ENCODE peak calls at places on chromosomes 6 and 20, in eight cellular contexts. R, L, P, H, X, N, E and F are unnamed samples.

GRCh38 chr20:34445177-34446065 is 70.8 kb upstream of the DYNLRB1 start:
- DNase-seq in R (no peak), L (no peak), P (no peak), H (no peak), X (no peak), N (no peak), E (no peak), F (no peak)

GRCh38 chr6:96613291-96613999 is 50.5 kb downstream of the FHL5 start:
- DNase-seq in R (no peak), L (no peak), P (no peak), H (no peak), X (no peak), N (no peak), E (no peak), F (no peak)

GRCh38 chr6:131015630-131016263 is 47.3 kb downstream of the EPB41L2 start:
- DNase-seq in R (no peak), L (no peak), P (no peak), H (peak; percentile 83), X (peak; percentile 56), N (peak; percentile 81), E (no peak), F (peak; percentile 32)

GRCh38 chr6:52297433-52297832 is 12.9 kb upstream of the MCM3 start:
- DNase-seq in R (no peak), L (no peak), P (no peak), H (peak; percentile 13), X (no peak), N (no peak), E (no peak), F (no peak)

GRCh38 chr6:168075787-168076202 is 3.2 kb downstream of the FRMD1 start:
- DNase-seq in R (no peak), L (no peak), P (no peak), H (no peak), X (no peak), N (no peak), E (no peak), F (no peak)

GRCh38 chr20:35339007-35339406 is 46.8 kb upstream of the FAM83C start:
- DNase-seq in R (no peak), L (no peak), P (peak; percentile 65), H (peak; percentile 98), X (no peak), N (peak; percentile 95), E (no peak), F (peak; percentile 69)

GRCh38 chr20:53129557-53129956 is 157.4 kb downstream of the TSHZ2 start:
- DNase-seq in R (no peak), L (no peak), P (no peak), H (no peak), X (no peak), N (no peak), E (no peak), F (no peak)

GRCh38 chr20:36493801-36494114 is 47.6 kb upstream of the MYL9 start:
- DNase-seq in R (no peak), L (no peak), P (no peak), H (peak; percentile 92), X (peak; percentile 90), N (peak; percentile 89), E (peak; percentile 85), F (peak; percentile 86)

GRCh38 chr6:30646450-30647038 is 389 bp upstream of the C6orf136 start:
- DNase-seq in R (no peak), L (no peak), P (no peak), H (peak; percentile 88), X (peak; percentile 98), N (no peak), E (peak; percentile 95), F (peak; percentile 99)

GRCh38 chr6:43171284-43172126 is 436 bp downstream of the SRF start:
- DNase-seq in R (peak; percentile 75), L (no peak), P (no peak), H (no peak), X (peak; percentile 74), N (no peak), E (peak; percentile 37), F (no peak)